ENCODE peak calls at places on chromosomes 4 and X, in ten cellular contexts. X is ovary; T is IMR-90; Q is right lobe of liver; N is PC-3; A is Peyer's patch; D is esophagus muscularis mucosa; G is naive thymus-derived CD4-positive, alpha-beta T cell; F is fibroblast of lung; L is hepatocyte. U is an unnamed sample. For H3K9me3 and H3K27me3, the result is how much of the 10 kb centered on the place peaks cover.

GRCh38 chr4:71259911-71260331 is 78.9 kb upstream of the SLC4A4 start:
- DNase-seq in X (no peak), T (no peak), Q (no peak), N (no peak), A (no peak), D (no peak), G (no peak), F (no peak), L (no peak), U (no peak)

GRCh38 chr4:101981756-101982155 is 191.2 kb downstream of the BANK1 start:
- DNase-seq in X (no peak), T (no peak), Q (no peak), N (peak), A (no peak), D (no peak), G (no peak), F (peak), L (peak), U (no peak)

GRCh38 chrX:116272328-116272727 is 101.8 kb downstream of the AGTR2 start:
- DNase-seq in X (no peak), T (peak), Q (no peak), N (peak), A (peak), D (no peak), G (no peak), F (peak), L (peak), U (no peak)

GRCh38 chr4:2785613-2786012 is 7.3 kb upstream of the SH3BP2 start:
- DNase-seq in X (no peak), T (no peak), Q (no peak), N (no peak), A (peak), D (no peak), G (no peak), F (no peak), L (no peak), U (no peak)

GRCh38 chrX:112662559-112663427 is 16.9 kb downstream of the LHFPL1 start:
- DNase-seq in X (no peak), T (no peak), Q (no peak), N (no peak), A (no peak), D (no peak), G (no peak), F (peak), L (no peak), U (no peak)

GRCh38 chr4:78596111-78596742 is 44.7 kb downstream of the ANXA3 start:
- DNase-seq in X (no peak), T (no peak), Q (no peak), N (no peak), A (peak), D (no peak), G (no peak), F (no peak), L (peak), U (no peak)

GRCh38 chr4:154491341-154491679 is 289 bp downstream of the DCHS2 start:
- DNase-seq in X (no peak), T (peak), Q (no peak), N (peak), A (no peak), D (peak), G (no peak), F (peak), L (no peak), U (peak)

GRCh38 chrX:40291553-40291952 is 193.8 kb upstream of the BCOR start:
- DNase-seq in X (no peak), T (no peak), Q (no peak), N (peak), A (no peak), D (no peak), G (no peak), F (no peak), L (no peak), U (no peak)

GRCh38 chr4:159425749-159426376 is 323.0 kb downstream of the RAPGEF2 start:
- DNase-seq in X (no peak), T (peak), Q (no peak), N (no peak), A (no peak), D (no peak), G (no peak), F (no peak), L (no peak), U (no peak)

GRCh38 chr4:141432000-141432712 is 204.2 kb upstream of the IL15 start:
- DNase-seq in X (no peak), T (peak), Q (no peak), N (no peak), A (no peak), D (no peak), G (no peak), F (peak), L (no peak), U (no peak)

GRCh38 chrX:17500145-17500579 is 125.2 kb downstream of the NHS start:
- DNase-seq in X (no peak), T (peak), Q (no peak), N (peak), A (peak), D (no peak), G (no peak), F (peak), L (peak), U (no peak)

GRCh38 chr4:100945789-100946188 is 401.5 kb downstream of the PPP3CA start:
- DNase-seq in X (no peak), T (no peak), Q (no peak), N (no peak), A (no peak), D (no peak), G (no peak), F (no peak), L (no peak), U (no peak)

GRCh38 chr4:82748781-82749504 is 49.7 kb downstream of the SCD5 start:
- DNase-seq in X (no peak), T (peak), Q (no peak), N (no peak), A (no peak), D (no peak), G (no peak), F (peak), L (peak), U (no peak)

GRCh38 chr4:42417491-42417890 is 20.2 kb downstream of the SHISA3 start:
- DNase-seq in X (no peak), T (peak), Q (no peak), N (no peak), A (no peak), D (no peak), G (no peak), F (peak), L (no peak), U (no peak)

GRCh38 chr4:40909363-40909876 is 159.7 kb downstream of the NSUN7 start:
- DNase-seq in X (no peak), T (peak), Q (no peak), N (peak), A (no peak), D (no peak), G (peak), F (peak), L (peak), U (peak)

GRCh38 chr4:68342139-68342538 is 7.8 kb downstream of the YTHDC1 start:
- DNase-seq in X (no peak), T (peak), Q (no peak), N (peak), A (no peak), D (no peak), G (no peak), F (peak), L (peak), U (no peak)

GRCh38 chr4:55612341-55612740 is 20.3 kb upstream of the PDCL2 start:
- DNase-seq in X (no peak), T (no peak), Q (no peak), N (no peak), A (no peak), D (no peak), G (no peak), F (no peak), L (no peak), U (no peak)

GRCh38 chrX:57156397-57157049 is 19.3 kb upstream of the SPIN2A start:
- DNase-seq in X (no peak), T (peak), Q (no peak), N (peak), A (peak), D (no peak), G (no peak), F (peak), L (peak), U (no peak)

GRCh38 chr4:48489683-48490011 is 405 bp upstream of the ZAR1 start:
- DNase-seq in X (no peak), T (no peak), Q (no peak), N (no peak), A (no peak), D (no peak), G (no peak), F (no peak), L (no peak), U (no peak)

GRCh38 chr4:109873791-109874514 is 26.0 kb downstream of the LRIT3 start:
- DNase-seq in X (no peak), T (peak), Q (no peak), N (peak), A (no peak), D (no peak), G (no peak), F (peak), L (peak), U (no peak)

GRCh38 chr4:90715242-90715641 is 588.0 kb downstream of the CCSER1 start:
- DNase-seq in X (no peak), T (no peak), Q (no peak), N (no peak), A (no peak), D (no peak), G (no peak), F (no peak), L (no peak), U (no peak)

GRCh38 chrX:66001596-66001995 is 38.3 kb downstream of the VSIG4 start:
- DNase-seq in X (no peak), T (no peak), Q (no peak), N (no peak), A (no peak), D (no peak), G (no peak), F (no peak), L (no peak), U (no peak)

GRCh38 chrX:65999029-65999562 is 40.8 kb downstream of the VSIG4 start:
- DNase-seq in X (no peak), T (no peak), Q (no peak), N (no peak), A (no peak), D (no peak), G (no peak), F (no peak), L (no peak), U (no peak)

GRCh38 chrX:66000628-66001275 is 39.1 kb downstream of the VSIG4 start:
- DNase-seq in X (no peak), T (no peak), Q (no peak), N (no peak), A (no peak), D (no peak), G (no peak), F (no peak), L (no peak), U (no peak)

GRCh38 chrX:65999563-66000148 is 40.2 kb downstream of the VSIG4 start:
- DNase-seq in X (no peak), T (no peak), Q (no peak), N (no peak), A (no peak), D (no peak), G (no peak), F (no peak), L (no peak), U (no peak)

DNA sequence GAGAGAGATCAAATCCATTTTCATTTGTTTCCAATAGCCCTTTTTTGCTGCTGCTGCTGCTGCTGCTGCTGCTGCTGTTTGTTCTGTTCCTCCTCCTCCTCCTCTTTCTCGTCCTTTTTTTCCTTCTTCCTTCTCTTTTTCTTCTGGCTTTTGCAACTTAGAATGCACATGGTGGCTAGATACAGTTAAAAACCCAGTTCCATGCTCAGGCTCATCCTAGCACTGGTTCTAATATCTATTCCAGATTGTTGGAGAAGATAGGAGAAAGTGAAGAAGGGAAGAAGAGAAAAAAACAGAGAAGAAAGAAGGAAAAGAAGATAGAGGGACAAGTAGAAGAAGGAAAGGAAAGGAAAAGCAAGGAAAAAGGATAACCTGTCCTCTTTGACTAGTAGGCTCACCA is 39.7 kb downstream of the VSIG4 start:
- DNase-seq in X (no peak), T (no peak), Q (no peak), N (no peak), A (no peak), D (no peak), G (no peak), F (no peak), L (no peak), U (no peak)
- H3K9me3 ChIP-seq in X (under half), T (under half), Q (under half), N (under half), A (under half), D (under half), G (under half), F (under half), L (under half), U (under half)

GRCh38 chr4:8101796-8102355 is 56.7 kb downstream of the ABLIM2 start:
- DNase-seq in X (no peak), T (no peak), Q (no peak), N (no peak), A (no peak), D (no peak), G (no peak), F (no peak), L (no peak), U (no peak)
- H3K27me3 ChIP-seq in X (under half), T (half or more), Q (under half), N (under half), A (under half), D (under half), G (under half), F (under half), L (under half), U (under half)

GRCh38 chr4:58166496-58166895 is 1056.3 kb upstream of the IGFBP7 start:
- DNase-seq in X (no peak), T (no peak), Q (no peak), N (no peak), A (no peak), D (no peak), G (no peak), F (no peak), L (no peak), U (peak)
- H3K9me3 ChIP-seq in X (under half), T (under half), Q (under half), N (under half), A (under half), D (under half), G (under half), F (under half), L (under half), U (under half)

GRCh38 chrX:49260221-49260985 is 4.1 kb downstream of the FOXP3 start:
- DNase-seq in X (no peak), T (no peak), Q (no peak), N (no peak), A (no peak), D (no peak), G (no peak), F (no peak), L (no peak), U (peak)
- H3K27me3 ChIP-seq in X (under half), T (under half), Q (under half), N (under half), A (under half), D (under half), G (under half), F (under half), L (under half), U (under half)

DNA sequence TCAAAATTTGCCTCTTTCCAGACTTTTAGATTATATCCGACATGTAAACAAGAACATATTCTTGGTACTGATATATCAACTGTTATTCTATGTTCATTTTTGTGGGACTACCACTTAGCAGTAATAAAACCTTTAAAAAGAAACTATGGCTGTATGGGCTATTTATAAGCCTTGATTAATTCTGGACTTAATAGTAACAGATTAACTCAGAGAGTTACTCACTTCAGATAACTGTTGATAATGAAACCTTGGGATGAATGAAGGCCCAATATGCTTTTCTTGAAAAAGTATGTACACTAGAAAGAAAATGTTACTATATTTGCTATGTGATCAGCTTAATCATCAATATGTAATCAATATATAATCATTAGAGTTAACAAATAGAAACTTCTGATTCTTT is 595.9 kb upstream of the BOD1L1 start:
- DNase-seq in X (no peak), T (no peak), Q (no peak), N (no peak), A (no peak), D (no peak), G (no peak), F (no peak), L (no peak), U (no peak)
- H3K9me3 ChIP-seq in X (under half), T (under half), Q (under half), N (under half), A (under half), D (under half), G (under half), F (under half), L (under half), U (under half)